ENCODE peak calls at places on chromosome 13, in six cellular contexts. Y is GM23248, T is HCT116, U is fibroblast of lung, H is endothelial cell of umbilical vein, N is PC-3. P is an unnamed sample.

GRCh38 chr13:102907886-102908515 is 62.2 kb downstream of the ERCC5 start:
- DNase-seq in Y (no peak), T (no peak), U (no peak), H (no peak), N (peak), P (no peak)

GRCh38 chr13:45242070-45242469 is 41.2 kb upstream of the KCTD4 start:
- DNase-seq in Y (peak), T (peak), U (peak), H (peak), N (peak), P (no peak)

GRCh38 chr13:37616131-37616530 is 17.6 kb upstream of the POSTN start:
- DNase-seq in Y (no peak), T (no peak), U (no peak), H (no peak), N (no peak), P (no peak)

GRCh38 chr13:33606692-33607091 is 211.3 kb upstream of the RFC3 start:
- DNase-seq in Y (peak), T (no peak), U (peak), H (no peak), N (no peak), P (no peak)

GRCh38 chr13:102195566-102196462 is 206.0 kb downstream of the FGF14 start:
- DNase-seq in Y (peak), T (no peak), U (peak), H (peak), N (peak), P (peak)

GRCh38 chr13:44622259-44622658 is 46.1 kb upstream of the TSC22D1 start:
- DNase-seq in Y (peak), T (no peak), U (no peak), H (no peak), N (no peak), P (no peak)

GRCh38 chr13:90493667-90494066 is 853.8 kb upstream of the MIR17HG start:
- DNase-seq in Y (no peak), T (no peak), U (no peak), H (no peak), N (no peak), P (no peak)

GRCh38 chr13:92806215-92806614 is 420.4 kb upstream of the GPC6 start:
- DNase-seq in Y (peak), T (no peak), U (peak), H (no peak), N (peak), P (no peak)

GRCh38 chr13:98103531-98103930 is 39.4 kb upstream of the FARP1 start:
- DNase-seq in Y (peak), T (no peak), U (no peak), H (no peak), N (peak), P (no peak)

GRCh38 chr13:21745307-21745706 is 74.4 kb downstream of the FGF9 start:
- DNase-seq in Y (no peak), T (no peak), U (no peak), H (no peak), N (no peak), P (no peak)

GRCh38 chr13:48125794-48126228 is 30.9 kb upstream of the MED4 start:
- DNase-seq in Y (peak), T (no peak), U (peak), H (peak), N (no peak), P (no peak)

GRCh38 chr13:25963681-25964080 is 88.1 kb downstream of the SHISA2 start:
- DNase-seq in Y (peak), T (no peak), U (peak), H (peak), N (peak), P (no peak)

GRCh38 chr13:33272531-33273124 is 12.9 kb downstream of the STARD13 start:
- DNase-seq in Y (peak), T (no peak), U (no peak), H (no peak), N (peak), P (no peak)

GRCh38 chr13:88339271-88339741 is 668.1 kb downstream of the SLITRK5 start:
- DNase-seq in Y (no peak), T (no peak), U (no peak), H (no peak), N (peak), P (no peak)

GRCh38 chr13:28636677-28637317 is 22.1 kb upstream of the POMP start:
- DNase-seq in Y (peak), T (peak), U (peak), H (peak), N (peak), P (no peak)
- TF ChIP-seq EZH2 in Y (no peak), T (no peak), U (no peak), H (no peak), N (no peak), P (no peak)

GRCh38 chr13:99395436-99395835 is 88.2 kb upstream of the GPR183 start:
- DNase-seq in Y (no peak), T (no peak), U (no peak), H (no peak), N (no peak), P (no peak)

GRCh38 chr13:99398071-99398470 is 90.9 kb upstream of the GPR183 start:
- DNase-seq in Y (no peak), T (no peak), U (no peak), H (no peak), N (no peak), P (no peak)

GRCh38 chr13:99399623-99399974 is 92.4 kb upstream of the GPR183 start:
- DNase-seq in Y (no peak), T (no peak), U (no peak), H (no peak), N (no peak), P (no peak)

GRCh38 chr13:99396446-99396845 is 89.2 kb upstream of the GPR183 start:
- DNase-seq in Y (no peak), T (no peak), U (no peak), H (no peak), N (no peak), P (no peak)

DNA sequence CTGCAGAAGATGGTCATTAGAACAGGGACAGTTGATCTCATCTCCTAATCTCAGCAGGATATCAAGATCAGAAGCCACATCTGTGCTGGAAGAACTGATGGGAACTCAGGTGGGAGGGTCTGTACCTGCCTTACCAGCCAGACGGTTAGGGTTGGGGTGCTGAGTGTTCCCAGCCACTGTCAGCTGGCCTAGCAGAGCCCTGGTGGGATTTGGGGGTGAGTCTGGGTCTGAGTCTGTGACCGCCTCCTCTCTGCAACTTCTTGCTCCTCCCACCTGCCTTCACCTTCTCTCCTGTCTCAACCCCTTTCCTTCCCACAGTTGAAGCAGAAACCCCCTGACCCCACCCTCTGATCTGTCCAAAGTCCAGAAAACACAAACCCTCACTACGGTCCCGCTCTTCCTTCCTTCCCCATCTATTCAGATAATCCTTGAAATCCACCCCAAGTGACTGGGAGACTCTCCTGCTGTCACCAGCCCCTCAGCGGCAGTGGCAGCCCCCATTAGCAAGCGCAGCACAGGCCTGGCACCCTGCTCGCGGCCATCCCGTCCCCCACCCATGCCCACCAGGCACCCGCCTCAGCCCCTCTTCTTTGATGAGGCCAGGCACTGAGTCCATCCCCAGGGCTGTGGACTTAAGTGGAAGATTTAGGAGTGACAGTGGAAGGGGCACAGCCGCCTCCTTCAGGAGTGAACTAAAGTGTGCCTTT is 91.9 kb upstream of the GPR183 start:
- DNase-seq in Y (no peak), T (no peak), U (no peak), H (no peak), N (no peak), P (no peak)
- H3K27ac ChIP-seq in Y (no peak), T (no peak), U (no peak), H (no peak), N (no peak), P (no peak)

DNA sequence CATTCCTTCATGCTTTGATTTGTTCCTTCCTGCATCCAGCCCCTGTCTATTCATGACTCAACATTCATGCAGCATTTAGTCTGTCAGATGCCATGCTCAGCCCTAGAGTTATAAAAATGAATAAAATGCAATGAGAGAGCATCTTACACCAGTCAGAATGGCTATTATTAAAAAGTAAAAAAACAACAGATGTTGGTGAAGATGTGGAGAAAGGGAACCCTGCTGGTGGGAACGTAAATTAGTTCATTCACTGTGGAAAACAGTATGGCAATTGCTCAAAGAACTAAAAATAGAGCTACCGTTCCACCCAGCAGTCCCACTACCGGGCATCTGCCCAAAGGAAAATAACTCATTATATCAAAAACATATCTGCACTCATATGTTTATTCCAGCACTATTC is 70.0 kb upstream of the GTF3A start:
- DNase-seq in Y (peak), T (no peak), U (peak), H (no peak), N (no peak), P (no peak)
- TF ChIP-seq EZH2 in Y (no peak), T (no peak), U (no peak), H (no peak), N (no peak), P (no peak)

GRCh38 chr13:110914293-110915056 is 394 bp downstream of the ANKRD10 start:
- DNase-seq in Y (peak), T (no peak), U (peak), H (peak), N (peak), P (no peak)

GRCh38 chr13:110915057-110915873 is at the start of gene ANKRD10:
- DNase-seq in Y (peak), T (peak), U (peak), H (peak), N (peak), P (no peak)

GRCh38 chr13:110913911-110914292 is 967 bp downstream of the ANKRD10 start:
- DNase-seq in Y (peak), T (no peak), U (no peak), H (no peak), N (no peak), P (no peak)

GRCh38 chr13:110916671-110917142 is 1.8 kb upstream of the ANKRD10 start:
- DNase-seq in Y (peak), T (no peak), U (peak), H (no peak), N (no peak), P (no peak)

DNA sequence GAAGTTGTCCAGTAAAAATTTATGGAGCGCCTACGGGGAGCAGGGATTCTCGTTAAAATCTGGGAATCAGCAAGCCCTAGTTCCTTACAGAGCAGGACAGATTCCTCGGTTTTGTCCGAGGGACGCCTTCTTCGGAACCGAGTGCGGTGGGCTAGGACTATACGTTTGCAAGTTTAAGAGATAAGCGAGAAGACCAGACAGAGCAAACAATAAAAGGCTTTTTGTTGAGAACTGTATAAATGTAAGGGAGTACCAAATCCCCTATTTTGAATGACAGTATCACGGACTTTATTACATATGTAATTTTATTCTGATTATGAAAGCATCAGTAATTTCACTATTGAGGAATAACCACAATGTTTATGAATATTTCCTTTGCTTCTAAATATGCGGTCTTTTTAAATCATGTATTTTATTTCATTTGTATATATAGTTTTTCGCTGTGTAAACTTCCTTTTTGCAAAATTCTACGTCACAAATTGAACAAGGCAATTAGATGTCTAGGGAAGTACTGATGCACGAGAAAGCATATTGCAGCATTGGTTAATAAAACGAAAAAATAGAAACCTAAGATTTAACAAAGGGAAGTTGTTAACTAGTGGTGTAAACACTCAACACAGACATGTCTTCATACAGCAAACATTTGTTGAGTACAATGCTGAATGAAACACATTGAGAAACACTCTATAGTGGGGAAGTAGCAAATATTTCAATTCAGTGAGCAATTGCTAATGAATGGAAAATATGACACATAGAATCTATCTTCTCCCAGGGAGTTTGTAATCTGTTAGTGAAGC is 1.2 kb upstream of the ANKRD10 start:
- DNase-seq in Y (peak), T (no peak), U (peak), H (no peak), N (peak), P (no peak)
- H3K27ac ChIP-seq in Y (peak), T (peak), U (peak), H (peak), N (peak), P (peak)

GRCh38 chr13:112054616-112055015 is 12.3 kb upstream of the SOX1 start:
- DNase-seq in Y (no peak), T (no peak), U (no peak), H (no peak), N (no peak), P (no peak)
- TF ChIP-seq EZH2 in Y (peak), T (no peak), U (no peak), H (no peak), N (no peak), P (peak)

DNA sequence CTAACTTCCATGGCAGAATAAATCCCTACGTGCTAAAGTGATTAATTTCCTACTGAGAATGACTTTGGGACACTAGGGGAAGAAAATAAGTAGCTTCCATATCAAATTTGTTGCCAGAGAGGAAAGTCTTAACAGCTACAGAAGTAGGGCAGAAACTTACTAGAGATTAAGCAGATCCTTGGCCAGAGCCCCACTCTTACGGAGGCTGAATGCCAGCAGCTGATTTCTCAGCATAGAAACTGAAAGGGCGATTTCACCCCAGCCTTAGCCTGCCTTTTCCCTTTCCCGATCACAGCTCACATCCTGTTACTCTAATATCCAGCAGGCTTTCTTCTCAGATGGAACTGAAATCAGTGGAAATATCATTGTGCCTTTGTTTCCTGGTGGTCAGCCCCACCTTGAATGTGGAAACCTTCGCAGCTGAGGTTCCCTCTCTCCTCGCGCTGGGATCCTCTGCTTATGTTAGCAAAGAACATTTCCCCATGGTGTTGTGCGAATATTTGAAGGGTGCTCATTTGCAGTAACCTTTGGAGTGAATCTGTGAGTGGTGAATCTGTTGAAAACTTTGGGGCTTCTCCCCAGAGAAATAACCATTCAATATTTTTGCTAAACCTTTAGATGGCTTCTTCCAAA is 8.4 kb downstream of the FAM124A start:
- DNase-seq in Y (peak), T (no peak), U (peak), H (peak), N (no peak), P (no peak)
- H3K27ac ChIP-seq in Y (no peak), T (no peak), U (peak), H (peak), N (no peak), P (peak)

P was measured in SK-N-MC.